ENCODE peak calls at places on chromosomes 12 and 14, in eight cellular contexts. Y is GM12864; I is HFF-Myc; T is activated naive CD4-positive, alpha-beta T cell treated with anti-CD3 and anti-CD28 coated beads for 36 hours; V is HuH-7.5; F is lung microvascular endothelial cell; K is hepatocyte; A is substantia nigra. B is an unnamed sample.

GRCh38 chr14:26276757-26277156 is 321.1 kb downstream of the NOVA1 start:
- DNase-seq in Y (no peak), I (no peak), T (no peak), V (no peak), F (peak; percentile 38), K (peak; percentile 7), A (no peak), B (no peak)

GRCh38 chr12:101127521-101128219 is 82.4 kb downstream of the SLC5A8 start:
- DNase-seq in Y (no peak), I (no peak), T (no peak), V (no peak), F (no peak), K (no peak), A (no peak), B (no peak)

GRCh38 chr12:103560604-103561101 is 26.4 kb upstream of the STAB2 start:
- DNase-seq in Y (no peak), I (peak; percentile 92), T (no peak), V (no peak), F (peak; percentile 87), K (peak; percentile 73), A (no peak), B (no peak)

GRCh38 chr12:72547593-72547992 is 275.4 kb downstream of the TRHDE start:
- DNase-seq in Y (no peak), I (peak; percentile 30), T (no peak), V (no peak), F (no peak), K (no peak), A (no peak), B (no peak)

GRCh38 chr14:104926619-104927431 is 2.1 kb downstream of the PLD4 start:
- DNase-seq in Y (peak; percentile 94), I (no peak), T (no peak), V (no peak), F (no peak), K (no peak), A (no peak), B (no peak)

GRCh38 chr12:110141389-110141788 is 17.2 kb downstream of the IFT81 start:
- DNase-seq in Y (no peak), I (peak; percentile 37), T (no peak), V (no peak), F (no peak), K (peak; percentile 29), A (no peak), B (peak; percentile 56)

GRCh38 chr14:69325646-69326265 is 65.8 kb downstream of the GALNT16 start:
- DNase-seq in Y (no peak), I (no peak), T (no peak), V (peak; percentile 43), F (no peak), K (no peak), A (no peak), B (no peak)

GRCh38 chr12:40854669-40855068 is 162.4 kb downstream of the CNTN1 start:
- DNase-seq in Y (no peak), I (no peak), T (no peak), V (no peak), F (no peak), K (no peak), A (no peak), B (no peak)

GRCh38 chr14:61694039-61694438 is 1.3 kb upstream of the HIF1A start:
- DNase-seq in Y (no peak), I (no peak), T (no peak), V (no peak), F (no peak), K (no peak), A (no peak), B (no peak)

GRCh38 chr14:76762617-76763361 is 1.5 kb downstream of the VASH1 start:
- DNase-seq in Y (no peak), I (no peak), T (no peak), V (no peak), F (no peak), K (no peak), A (no peak), B (peak; percentile 54)

GRCh38 chr14:55245657-55246268 is 25.5 kb upstream of the FBXO34 start:
- DNase-seq in Y (no peak), I (no peak), T (peak; percentile 53), V (no peak), F (peak; percentile 52), K (peak; percentile 58), A (no peak), B (no peak)

GRCh38 chr12:79407671-79408622 is 282.8 kb downstream of the PAWR start:
- DNase-seq in Y (peak; percentile 4), I (peak; percentile 76), T (peak; percentile 30), V (peak; percentile 31), F (peak; percentile 90), K (peak; percentile 77), A (no peak), B (peak; percentile 49)

GRCh38 chr12:124654666-124655316 is 87.4 kb upstream of the NCOR2 start:
- DNase-seq in Y (no peak), I (no peak), T (no peak), V (no peak), F (no peak), K (no peak), A (peak; percentile 42), B (peak; percentile 82)

GRCh38 chr14:64960762-64961276 is 11.3 kb downstream of the RAB15 start:
- DNase-seq in Y (no peak), I (no peak), T (no peak), V (peak; percentile 30), F (no peak), K (no peak), A (no peak), B (no peak)

GRCh38 chr12:55931317-55931779 is 386 bp downstream of the DGKA start:
- DNase-seq in Y (no peak), I (no peak), T (no peak), V (no peak), F (peak; percentile 16), K (no peak), A (no peak), B (no peak)

GRCh38 chr12:107105410-107105703 is 12.0 kb upstream of the CRY1 start:
- DNase-seq in Y (no peak), I (no peak), T (no peak), V (no peak), F (no peak), K (no peak), A (no peak), B (no peak)

GRCh38 chr12:1313906-1314305 is 280.5 kb downstream of the FBXL14 start:
- DNase-seq in Y (no peak), I (no peak), T (no peak), V (no peak), F (peak; percentile 42), K (no peak), A (no peak), B (no peak)

GRCh38 chr12:102811125-102811737 is 105.8 kb downstream of the PAH start:
- DNase-seq in Y (peak; percentile 7), I (no peak), T (peak; percentile 35), V (no peak), F (peak; percentile 13), K (peak; percentile 64), A (no peak), B (no peak)

GRCh38 chr14:59244581-59244980 is 56.1 kb downstream of the DAAM1 start:
- DNase-seq in Y (no peak), I (no peak), T (no peak), V (no peak), F (no peak), K (peak; percentile 26), A (no peak), B (no peak)

GRCh38 chr12:47942327-47943230 is 20.8 kb upstream of the TMEM106C start:
- DNase-seq in Y (no peak), I (no peak), T (peak; percentile 60), V (peak; percentile 68), F (no peak), K (no peak), A (no peak), B (no peak)

GRCh38 chr12:2669560-2669959 is 125.2 kb upstream of the FKBP4 start:
- DNase-seq in Y (no peak), I (no peak), T (no peak), V (no peak), F (no peak), K (no peak), A (no peak), B (no peak)

GRCh38 chr14:99899578-99900178 is 106.5 kb downstream of the EML1 start:
- DNase-seq in Y (no peak), I (no peak), T (no peak), V (no peak), F (peak; percentile 39), K (peak; percentile 39), A (no peak), B (no peak)

GRCh38 chr12:30792648-30793499 is 38.1 kb upstream of the CAPRIN2 start:
- DNase-seq in Y (no peak), I (no peak), T (no peak), V (no peak), F (peak; percentile 28), K (no peak), A (no peak), B (no peak)

GRCh38 chr12:43111608-43112007 is 440.4 kb downstream of the ADAMTS20 start:
- DNase-seq in Y (no peak), I (no peak), T (no peak), V (no peak), F (no peak), K (peak; percentile 8), A (no peak), B (no peak)

GRCh38 chr14:92503756-92504491 is 9.7 kb upstream of the RIN3 start:
- DNase-seq in Y (no peak), I (peak; percentile 29), T (no peak), V (peak; percentile 77), F (peak; percentile 64), K (peak; percentile 62), A (no peak), B (no peak)

GRCh38 chr12:122830517-122831214 is 4.6 kb upstream of the HIP1R start:
- DNase-seq in Y (no peak), I (peak; percentile 90), T (no peak), V (no peak), F (peak; percentile 57), K (peak; percentile 48), A (no peak), B (no peak)

GRCh38 chr14:81517798-81518398 is 15.8 kb downstream of the SEL1L start:
- DNase-seq in Y (no peak), I (no peak), T (no peak), V (no peak), F (peak; percentile 10), K (no peak), A (no peak), B (peak; percentile 56)

GRCh38 chr14:56996721-56997399 is 186.6 kb upstream of the OTX2 start:
- DNase-seq in Y (no peak), I (no peak), T (no peak), V (no peak), F (no peak), K (peak; percentile 5), A (no peak), B (no peak)